ENCODE peak calls at places on chromosomes 4 and X, in six cellular contexts. D is upper lobe of left lung, Q is stomach, J is AG10803, H is tibial nerve, T is pancreas. O is an unnamed sample.

GRCh38 chr4:153731239-153731638 is 28.6 kb downstream of the RNF175 start:
- DNase-seq in D (no peak), Q (no peak), J (peak; percentile 89), H (no peak), T (no peak), O (no peak)

GRCh38 chrX:153722704-153723350 is 1.4 kb downstream of the BCAP31 start:
- DNase-seq in D (peak; percentile 40), Q (no peak), J (no peak), H (no peak), T (no peak), O (no peak)

GRCh38 chrX:65688403-65688881 is 21.0 kb downstream of the MSN start:
- DNase-seq in D (peak; percentile 40), Q (no peak), J (peak; percentile 57), H (no peak), T (no peak), O (no peak)

GRCh38 chr4:10029403-10029802 is 8.1 kb upstream of the SLC2A9 start:
- DNase-seq in D (no peak), Q (no peak), J (no peak), H (no peak), T (no peak), O (no peak)

GRCh38 chr4:25578431-25578830 is 77.2 kb upstream of the SLC34A2 start:
- DNase-seq in D (no peak), Q (no peak), J (no peak), H (no peak), T (no peak), O (no peak)

GRCh38 chrX:55908685-55909212 is 191.2 kb downstream of the RRAGB start:
- DNase-seq in D (no peak), Q (no peak), J (peak; percentile 3), H (no peak), T (no peak), O (peak; percentile 6)

GRCh38 chr4:13627185-13627605 is 330 bp downstream of the BOD1L1 start:
- DNase-seq in D (peak; percentile 29), Q (no peak), J (peak; percentile 5), H (no peak), T (no peak), O (peak; percentile 49)

GRCh38 chr4:141480950-141481349 is 155.4 kb upstream of the IL15 start:
- DNase-seq in D (no peak), Q (no peak), J (no peak), H (no peak), T (no peak), O (no peak)

GRCh38 chrX:39903343-39903742 is 194.4 kb downstream of the BCOR start:
- DNase-seq in D (no peak), Q (no peak), J (peak; percentile 89), H (no peak), T (no peak), O (no peak)

GRCh38 chr4:101711590-101712255 is 78.8 kb upstream of the BANK1 start:
- DNase-seq in D (no peak), Q (no peak), J (no peak), H (no peak), T (no peak), O (no peak)

GRCh38 chr4:152500308-152500707 is 35.6 kb downstream of the FBXW7 start:
- DNase-seq in D (no peak), Q (no peak), J (no peak), H (no peak), T (no peak), O (no peak)
- TF ChIP-seq CTCF in D (no peak), Q (no peak), J (no peak), H (no peak), T (no peak), O (no peak)

DNA sequence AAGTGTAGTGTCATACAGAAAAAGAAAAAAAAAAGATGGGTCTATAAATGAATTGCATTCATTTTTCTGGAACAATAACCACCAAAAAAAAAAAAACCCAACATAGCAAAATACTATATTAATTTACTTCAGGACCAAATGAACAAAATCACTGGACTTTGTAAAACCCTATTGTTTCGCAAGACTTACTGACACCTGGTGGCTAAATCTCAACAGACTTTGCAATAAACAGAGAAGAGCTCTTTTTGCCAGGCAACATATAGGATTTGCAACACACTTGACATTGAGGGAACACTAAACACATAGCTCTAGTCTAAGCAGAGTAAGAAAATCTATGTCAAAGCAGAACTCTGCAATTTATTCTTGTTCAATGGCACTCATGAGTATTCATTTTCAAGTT is 990.2 kb downstream of the STPG2 start:
- DNase-seq in D (no peak), Q (no peak), J (no peak), H (no peak), T (no peak), O (no peak)
- TF ChIP-seq CTCF in D (no peak), Q (no peak), J (no peak), H (no peak), T (no peak), O (no peak)

DNA sequence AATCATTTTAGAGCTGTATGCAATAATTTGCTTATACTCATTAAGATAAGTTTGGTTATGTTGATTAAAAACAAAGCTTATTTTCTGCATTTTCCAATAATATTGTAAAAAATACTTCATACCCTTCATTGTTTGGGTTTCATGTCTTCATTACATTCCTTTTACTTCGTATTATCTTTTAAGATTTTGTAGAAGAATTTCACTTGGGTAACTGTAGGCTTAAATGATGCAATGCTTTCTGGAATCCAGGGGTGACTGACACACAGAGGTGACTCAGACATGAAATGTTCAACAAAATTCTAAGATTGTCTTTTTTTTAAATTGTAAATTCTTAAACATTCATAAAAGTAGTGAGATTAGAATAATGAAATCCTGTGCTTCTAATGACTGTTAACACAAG is 47.6 kb downstream of the FGF2 start:
- DNase-seq in D (no peak), Q (no peak), J (peak; percentile 86), H (no peak), T (no peak), O (no peak)
- TF ChIP-seq CTCF in D (no peak), Q (no peak), J (no peak), H (no peak), T (no peak), O (no peak)

GRCh38 chr4:179110356-179110755 is 1668.1 kb upstream of the AGA start:
- DNase-seq in D (no peak), Q (no peak), J (no peak), H (no peak), T (no peak), O (no peak)
- TF ChIP-seq CTCF in D (no peak), Q (no peak), J (no peak), H (no peak), T (no peak), O (no peak)

DNA sequence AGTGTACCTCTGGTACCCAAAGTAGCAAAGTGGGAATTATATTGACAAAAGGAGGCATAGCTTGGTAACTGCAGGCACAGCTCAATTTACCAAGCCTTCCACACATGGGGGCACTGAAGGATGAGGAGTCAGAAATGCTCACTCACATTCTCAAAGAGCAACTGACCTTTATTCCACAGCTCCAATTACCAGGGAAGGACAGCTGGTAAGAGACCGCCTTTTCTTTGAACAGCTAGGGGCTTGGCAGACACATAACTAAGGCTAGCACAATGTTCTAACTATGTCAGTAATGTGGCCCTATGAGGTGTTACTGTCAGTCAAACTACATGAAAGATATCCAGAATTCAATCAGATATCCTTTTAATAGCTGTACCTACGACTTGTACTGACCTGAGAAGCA is 20.5 kb upstream of the STS start:
- DNase-seq in D (no peak), Q (no peak), J (no peak), H (no peak), T (no peak), O (no peak)
- TF ChIP-seq CTCF in D (no peak), Q (no peak), J (no peak), H (no peak), T (no peak), O (no peak)

GRCh38 chrX:18898091-18898490 is 85.8 kb downstream of the PHKA2 start:
- DNase-seq in D (no peak), Q (no peak), J (no peak), H (no peak), T (no peak), O (no peak)

GRCh38 chrX:18900401-18900976 is 83.4 kb downstream of the PHKA2 start:
- DNase-seq in D (no peak), Q (no peak), J (no peak), H (no peak), T (no peak), O (no peak)

GRCh38 chrX:18898517-18898916 is 85.4 kb downstream of the PHKA2 start:
- DNase-seq in D (no peak), Q (no peak), J (no peak), H (no peak), T (no peak), O (no peak)

GRCh38 chrX:18897611-18898010 is 86.3 kb downstream of the PHKA2 start:
- DNase-seq in D (no peak), Q (no peak), J (no peak), H (no peak), T (no peak), O (no peak)

GRCh38 chrX:18899796-18900380 is 84.0 kb downstream of the PHKA2 start:
- DNase-seq in D (no peak), Q (no peak), J (no peak), H (no peak), T (no peak), O (peak; percentile 13)
- TF ChIP-seq CTCF in D (peak; percentile 16), Q (no peak), J (peak; percentile 8), H (no peak), T (no peak), O (no peak)

GRCh38 chr4:7687006-7687405 is 252.3 kb upstream of the PSAPL1 start:
- DNase-seq in D (no peak), Q (no peak), J (no peak), H (no peak), T (no peak), O (no peak)
- TF ChIP-seq CTCF in D (no peak), Q (no peak), J (no peak), H (no peak), T (no peak), O (no peak)

GRCh38 chrX:83658731-83659130 is 150.6 kb downstream of the POU3F4 start:
- DNase-seq in D (no peak), Q (no peak), J (no peak), H (no peak), T (no peak), O (no peak)
- TF ChIP-seq CTCF in D (no peak), Q (no peak), J (no peak), H (no peak), T (no peak), O (no peak)

O was measured in activated CD8-positive, alpha-beta T cell treated with anti-CD3 and anti-CD28 coated beads for 36 hours.